ENCODE peak calls at places on chromosomes 2 and 18, in four cellular contexts. C is IMR-90, F is upper lobe of left lung, D is uterus. N is an unnamed sample.

GRCh38 chr2:11013196-11013595 is 101.5 kb downstream of the KCNF1 start:
- DNase-seq in F (no peak), C (no peak), D (no peak), N (no peak)

GRCh38 chr2:181575650-181576025 is 81.3 kb downstream of the CERKL start:
- DNase-seq in C (no peak), D (no peak), F (no peak), N (no peak)

GRCh38 chr2:161030260-161031063 is 129.8 kb upstream of the TANK start:
- DNase-seq in D (peak), F (peak), C (peak), N (no peak)

GRCh38 chr2:201950606-201951005 is 83.0 kb upstream of the FZD7 start:
- DNase-seq in D (no peak), C (peak), F (no peak), N (no peak)

GRCh38 chr18:6570581-6571238 is 156.0 kb upstream of the L3MBTL4 start:
- DNase-seq in F (no peak), C (no peak), D (no peak), N (no peak)

GRCh38 chr2:112529751-112530150 is 12.5 kb upstream of the POLR1B start:
- DNase-seq in C (no peak), D (no peak), F (no peak), N (no peak)

GRCh38 chr18:45402485-45403056 is 212.7 kb upstream of the SLC14A2 start:
- DNase-seq in F (no peak), D (no peak), C (peak), N (no peak)

GRCh38 chr2:224754129-224754528 is 38.0 kb upstream of the CCDC195 start:
- DNase-seq in C (peak), F (no peak), D (no peak), N (no peak)

GRCh38 chr2:120871881-120872620 is 136.4 kb downstream of the GLI2 start:
- DNase-seq in C (no peak), F (no peak), D (no peak), N (no peak)

GRCh38 chr2:9983413-9984216 is 32.1 kb downstream of the GRHL1 start:
- DNase-seq in D (no peak), F (no peak), C (peak), N (no peak)

GRCh38 chr2:127932199-127932877 is 46.6 kb upstream of the AMMECR1L start:
- DNase-seq in D (no peak), C (peak), F (no peak), N (no peak)

GRCh38 chr2:127024769-127025356 is 82.1 kb downstream of the BIN1 start:
- DNase-seq in F (peak), C (peak), D (peak), N (no peak)

GRCh38 chr2:33681333-33681732 is 82.2 kb upstream of the FAM98A start:
- DNase-seq in F (no peak), D (no peak), C (peak), N (no peak)
- TF ChIP-seq CTCF in F (peak), D (no peak), C (peak), N (no peak)

GRCh38 chr2:222609391-222609790 is 46.5 kb downstream of the FARSB start:
- DNase-seq in C (peak), F (no peak), D (no peak), N (no peak)

GRCh38 chr2:222608081-222608480 is 47.8 kb downstream of the FARSB start:
- DNase-seq in F (no peak), C (no peak), D (no peak), N (no peak)

GRCh38 chr2:222613715-222614331 is 42.1 kb downstream of the FARSB start:
- DNase-seq in C (peak), D (no peak), F (peak), N (no peak)

GRCh38 chr2:222611684-222612083 is 44.2 kb downstream of the FARSB start:
- DNase-seq in F (peak), C (no peak), D (no peak), N (no peak)

GRCh38 chr2:222610746-222611145 is 45.1 kb downstream of the FARSB start:
- DNase-seq in F (no peak), C (peak), D (no peak), N (no peak)
- TF ChIP-seq CTCF in F (no peak), C (no peak), D (peak), N (no peak)

GRCh38 chr2:13522096-13522495 is 805.4 kb downstream of the TRIB2 start:
- DNase-seq in C (no peak), D (no peak), F (no peak), N (no peak)

GRCh38 chr2:13524492-13524891 is 807.8 kb downstream of the TRIB2 start:
- DNase-seq in D (no peak), C (no peak), F (no peak), N (no peak)

DNA sequence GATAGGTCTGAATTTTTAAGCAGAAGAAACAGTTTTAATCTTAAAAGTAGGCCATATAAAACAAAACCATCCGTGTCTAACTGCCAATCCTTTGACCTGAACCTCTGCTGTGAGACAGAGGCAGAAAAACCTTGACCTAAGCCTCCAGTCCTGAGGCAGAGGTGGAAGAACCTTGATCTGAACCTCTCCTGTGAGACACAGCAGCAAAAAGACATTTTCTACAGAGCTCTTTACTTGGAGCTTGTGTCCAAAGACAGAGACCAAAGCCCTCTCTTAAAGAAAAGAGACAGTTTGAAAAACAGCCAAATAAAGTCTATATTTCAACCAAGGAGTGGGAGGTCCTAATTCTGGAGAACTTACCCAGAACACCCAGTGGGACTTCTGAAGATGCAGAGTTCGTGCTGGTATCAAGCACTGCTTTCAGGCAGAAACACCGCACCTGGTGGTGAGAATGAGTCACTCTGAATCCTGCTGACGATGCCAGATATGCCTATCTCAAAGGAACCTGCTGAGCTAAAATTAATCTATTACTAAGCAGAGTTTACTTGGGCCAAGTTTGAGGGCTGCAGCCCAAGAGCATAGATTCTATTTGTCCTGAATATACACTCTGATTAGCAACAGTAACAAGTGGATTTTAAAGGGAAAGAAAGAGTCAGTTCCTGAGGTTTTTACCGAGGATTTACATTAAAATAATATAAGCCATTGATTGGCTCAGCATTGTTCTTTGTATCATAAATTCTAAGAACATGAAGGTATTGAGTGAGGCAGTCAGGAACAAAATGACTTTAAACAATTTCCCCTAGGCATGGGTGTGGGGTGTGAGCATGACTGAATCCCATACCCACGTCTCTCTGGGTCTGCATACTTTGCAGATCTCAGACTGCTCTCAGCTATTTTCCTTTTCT is 806.4 kb downstream of the TRIB2 start:
- DNase-seq in F (no peak), D (no peak), C (no peak), N (no peak)
- TF ChIP-seq CTCF in F (no peak), D (no peak), C (no peak), N (no peak)

GRCh38 chr18:72651033-72651432 is 106.9 kb upstream of the CBLN2 start:
- DNase-seq in F (no peak), C (no peak), D (no peak), N (no peak)

GRCh38 chr18:72648079-72648478 is 103.9 kb upstream of the CBLN2 start:
- DNase-seq in F (no peak), D (no peak), C (no peak), N (no peak)

GRCh38 chr18:72652990-72653593 is 109.0 kb upstream of the CBLN2 start:
- DNase-seq in C (no peak), F (peak), D (no peak), N (no peak)
- TF ChIP-seq CTCF in C (peak), F (no peak), D (no peak), N (no peak)

DNA sequence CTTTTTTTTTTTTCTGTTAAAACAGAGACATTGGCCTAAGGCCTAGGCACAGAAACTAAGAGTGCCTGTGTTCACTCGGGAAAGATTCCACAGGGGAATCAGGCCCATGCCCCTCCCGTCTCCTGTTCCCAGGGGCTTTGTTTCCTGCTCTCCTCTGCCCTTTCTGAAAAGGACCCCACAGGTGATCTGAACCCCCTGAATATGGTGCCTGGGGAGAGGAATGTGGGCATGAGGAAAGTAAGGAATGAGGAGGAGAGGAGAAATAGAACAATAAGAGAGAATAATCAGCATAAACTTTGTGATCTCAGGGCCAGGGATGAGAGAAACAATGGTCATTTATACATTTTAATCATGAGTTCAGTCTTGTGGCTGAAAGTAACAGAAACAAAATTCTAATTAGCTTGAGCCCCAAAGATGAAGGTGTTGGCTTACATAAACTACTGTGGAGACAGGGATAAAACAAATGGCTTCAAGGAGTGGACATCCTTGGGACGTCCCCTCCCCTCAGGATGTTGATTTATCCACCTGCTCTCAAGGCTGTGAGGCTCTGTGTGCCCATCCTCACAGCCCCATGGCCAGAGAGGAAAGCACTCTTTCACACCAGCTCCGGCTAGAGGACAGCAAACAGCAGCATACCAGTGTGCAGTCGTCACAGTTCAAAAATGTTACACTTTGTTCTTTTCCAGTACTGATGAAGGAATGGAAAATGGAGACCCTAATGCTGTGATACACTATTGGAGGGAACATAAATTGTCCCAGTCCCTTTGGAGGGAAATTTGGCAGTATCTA is 46.4 kb upstream of the MRPL33 start:
- DNase-seq in F (no peak), C (peak), D (peak), N (no peak)
- TF ChIP-seq CTCF in F (no peak), C (no peak), D (no peak), N (no peak)

GRCh38 chr18:49648326-49648725 is 86.5 kb downstream of the LIPG start:
- DNase-seq in C (no peak), F (no peak), D (no peak), N (no peak)

GRCh38 chr18:49646864-49647263 is 85.0 kb downstream of the LIPG start:
- DNase-seq in D (no peak), C (no peak), F (no peak), N (no peak)

GRCh38 chr18:49647496-49648168 is 85.8 kb downstream of the LIPG start:
- DNase-seq in C (peak), F (no peak), D (no peak), N (no peak)

GRCh38 chr18:49650426-49650891 is 88.6 kb downstream of the LIPG start:
- DNase-seq in F (no peak), D (no peak), C (no peak), N (no peak)

DNA sequence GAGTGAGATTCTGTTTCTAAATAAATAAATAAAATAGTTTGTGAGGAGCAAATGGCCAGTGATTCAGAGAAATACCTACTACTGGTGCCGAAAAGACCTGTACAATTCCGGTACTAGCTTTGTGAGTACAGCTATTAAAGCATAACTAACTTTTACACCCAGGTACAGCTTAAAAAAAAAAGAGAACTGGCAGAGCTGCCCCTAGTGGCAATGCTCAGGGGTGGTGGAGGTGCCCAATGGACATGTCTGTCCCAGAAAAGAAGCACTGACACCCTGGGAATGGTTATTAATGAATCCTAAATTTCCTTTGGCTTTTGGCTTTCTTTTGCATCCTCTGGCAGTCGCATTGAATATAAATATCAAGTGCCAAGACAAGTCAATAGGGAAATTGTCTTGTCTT is 87.0 kb downstream of the LIPG start:
- DNase-seq in C (no peak), F (no peak), D (no peak), N (no peak)
- TF ChIP-seq CTCF in C (no peak), F (no peak), D (no peak), N (no peak)

DNA sequence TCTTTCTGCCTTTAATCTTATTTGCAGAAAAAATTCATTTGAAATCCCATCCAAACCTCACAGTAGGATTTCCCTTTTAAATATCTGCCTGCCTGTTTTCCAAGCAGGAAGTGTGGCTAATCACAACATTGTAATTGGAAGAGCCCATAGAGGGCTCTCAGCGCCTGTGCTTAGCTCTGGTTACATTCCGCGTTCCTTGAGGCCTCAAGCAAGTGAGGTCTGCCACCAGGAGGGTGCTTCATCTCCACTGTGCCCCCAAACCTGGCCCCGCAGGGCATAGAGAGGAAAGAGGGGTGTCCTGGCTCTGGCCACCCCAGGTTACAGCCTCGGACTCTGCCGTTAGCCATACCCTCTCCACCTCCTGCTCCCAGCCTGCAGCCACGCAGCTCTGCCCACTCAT is 214.8 kb downstream of the SP3 start:
- DNase-seq in F (peak), D (no peak), C (peak), N (no peak)
- TF ChIP-seq CTCF in F (no peak), D (no peak), C (no peak), N (no peak)

GRCh38 chr2:6352247-6352646 is 513.5 kb downstream of the CMPK2 start:
- DNase-seq in C (no peak), D (no peak), F (no peak), N (no peak)

GRCh38 chr2:6356127-6356761 is 509.5 kb downstream of the CMPK2 start:
- DNase-seq in F (no peak), D (no peak), C (no peak), N (no peak)

GRCh38 chr2:6353669-6354068 is 512.0 kb downstream of the CMPK2 start:
- DNase-seq in C (no peak), F (no peak), D (no peak), N (no peak)

GRCh38 chr2:6354546-6354945 is 511.2 kb downstream of the CMPK2 start:
- DNase-seq in D (no peak), F (no peak), C (no peak), N (no peak)

GRCh38 chr2:6352906-6353515 is 512.7 kb downstream of the CMPK2 start:
- DNase-seq in F (peak), C (peak), D (no peak), N (no peak)
- TF ChIP-seq CTCF in F (peak), C (peak), D (no peak), N (no peak)

N was measured in natural killer cell.